ENCODE peak calls at places on chromosomes 13 and 19, in four cellular contexts. Q, H, B and I are unnamed samples.

GRCh38 chr13:87814444-87814843 is 143.3 kb downstream of the SLITRK5 start:
- DNase-seq in B (no peak), Q (no peak), H (no peak), I (no peak)

GRCh38 chr13:29918845-29919244 is 68.4 kb upstream of the UBL3 start:
- DNase-seq in B (no peak), H (no peak), Q (peak), I (peak)

GRCh38 chr13:49812806-49813205 is 20.3 kb upstream of the KPNA3 start:
- DNase-seq in Q (no peak), B (no peak), H (no peak), I (no peak)

GRCh38 chr13:110410906-110411305 is 103.8 kb downstream of the COL4A2 start:
- DNase-seq in Q (no peak), H (no peak), B (no peak), I (no peak)

GRCh38 chr13:30412351-30412750 is 9.9 kb upstream of the UBE2L5 start:
- DNase-seq in H (no peak), Q (no peak), B (no peak), I (no peak)

GRCh38 chr13:75566658-75567057 is 17.1 kb downstream of the UCHL3 start:
- DNase-seq in Q (peak), B (peak), H (peak), I (peak)

GRCh38 chr13:68473834-68474326 is 1243.7 kb upstream of the PCDH9 start:
- DNase-seq in Q (no peak), H (no peak), B (no peak), I (no peak)

GRCh38 chr13:48797761-48798160 is 144.0 kb downstream of the CYSLTR2 start:
- DNase-seq in Q (no peak), B (no peak), H (no peak), I (no peak)

GRCh38 chr13:105327727-105328126 is 1207.7 kb downstream of the EFNB2 start:
- DNase-seq in B (no peak), H (no peak), Q (peak), I (no peak)

GRCh38 chr19:3176715-3177501 is 1.7 kb upstream of the S1PR4 start:
- DNase-seq in B (no peak), Q (peak), H (peak), I (peak)

GRCh38 chr13:20869540-20869939 is 33.0 kb downstream of the XPO4 start:
- DNase-seq in B (no peak), Q (no peak), H (no peak), I (no peak)
- TF ChIP-seq CTCF in B (no peak), Q (peak), H (no peak), I (no peak)

GRCh38 chr19:307793-308420 is 16.7 kb upstream of the PLPP2 start:
- DNase-seq in Q (no peak), B (no peak), H (no peak), I (no peak)

GRCh38 chr19:310781-311496 is 19.7 kb upstream of the PLPP2 start:
- DNase-seq in Q (no peak), H (no peak), B (no peak), I (no peak)

GRCh38 chr19:308471-309205 is 17.4 kb upstream of the PLPP2 start:
- DNase-seq in Q (no peak), H (no peak), B (no peak), I (no peak)

GRCh38 chr19:310141-310651 is 19.0 kb upstream of the PLPP2 start:
- DNase-seq in H (no peak), Q (peak), B (peak), I (no peak)

DNA sequence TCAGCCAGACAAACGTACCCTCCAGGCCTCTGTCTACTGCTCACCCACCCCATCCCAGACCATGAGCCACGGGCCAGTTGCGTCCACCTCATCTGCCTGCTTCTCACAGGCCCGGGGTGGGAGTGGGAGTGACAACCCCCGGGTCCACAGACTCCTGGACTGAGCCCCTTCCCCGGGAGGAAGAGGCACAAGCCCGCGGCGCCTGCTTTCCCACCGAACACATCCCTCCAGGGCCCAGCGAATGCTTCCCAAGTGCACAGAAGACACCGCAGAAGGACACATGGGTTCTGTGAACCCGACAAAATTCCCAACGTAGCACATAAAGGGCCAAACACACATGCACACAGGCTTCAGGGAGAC is 18.0 kb upstream of the PLPP2 start:
- DNase-seq in H (no peak), B (no peak), Q (no peak), I (no peak)
- H3K4me3 ChIP-seq in H (no peak), B (no peak), Q (no peak), I (no peak)

GRCh38 chr19:680287-681028 is 4.3 kb downstream of the FSTL3 start:
- DNase-seq in H (peak), Q (peak), B (peak), I (peak)
- TF ChIP-seq CTCF in H (peak), Q (peak), B (peak), I (peak)

GRCh38 chr19:18650048-18650435 is 13.2 kb downstream of the KLHL26 start:
- DNase-seq in H (no peak), Q (peak), B (no peak), I (no peak)
- H3K4me3 ChIP-seq in H (no peak), Q (peak), B (no peak), I (no peak)

DNA sequence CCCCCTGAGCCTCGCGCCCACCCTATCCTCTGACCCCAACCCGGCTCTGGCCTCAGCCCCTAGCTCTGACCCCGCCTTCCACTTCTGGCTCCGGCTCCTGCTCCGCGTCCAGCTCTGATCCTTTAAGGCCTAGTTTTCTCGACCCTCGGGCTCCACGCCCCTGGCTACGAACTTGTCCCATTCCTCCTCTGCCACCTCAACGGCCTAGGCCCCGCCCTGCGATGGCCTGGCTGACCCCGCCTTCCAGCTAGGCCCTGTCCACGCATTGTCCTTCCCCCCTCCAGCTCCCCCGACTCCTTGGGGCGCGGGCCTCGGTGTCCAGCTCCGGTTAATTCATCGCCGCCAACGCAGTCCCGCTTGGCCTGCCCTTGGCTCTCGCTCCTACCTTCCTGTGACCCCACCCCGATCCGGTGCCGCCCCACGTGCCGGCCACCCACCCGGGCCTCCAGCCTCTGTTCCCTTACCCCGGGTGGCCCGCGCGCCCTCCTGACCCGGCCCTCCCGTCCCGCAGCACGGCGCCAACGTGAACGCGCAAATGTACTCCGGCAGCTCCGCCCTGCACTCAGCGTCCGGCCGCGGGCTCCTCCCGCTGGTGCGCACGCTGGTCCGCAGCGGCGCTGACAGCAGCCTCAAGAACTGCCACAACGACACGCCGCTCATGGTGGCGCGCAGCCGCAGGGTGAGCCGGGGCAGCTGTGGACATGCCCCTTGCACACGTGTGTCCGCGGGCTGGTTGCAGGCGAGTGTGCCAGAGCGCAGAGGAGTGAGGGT is 9.4 kb downstream of the BCL3 start:
- DNase-seq in H (no peak), B (peak), Q (peak), I (no peak)
- TF ChIP-seq CTCF in H (no peak), B (peak), Q (no peak), I (peak)

DNA sequence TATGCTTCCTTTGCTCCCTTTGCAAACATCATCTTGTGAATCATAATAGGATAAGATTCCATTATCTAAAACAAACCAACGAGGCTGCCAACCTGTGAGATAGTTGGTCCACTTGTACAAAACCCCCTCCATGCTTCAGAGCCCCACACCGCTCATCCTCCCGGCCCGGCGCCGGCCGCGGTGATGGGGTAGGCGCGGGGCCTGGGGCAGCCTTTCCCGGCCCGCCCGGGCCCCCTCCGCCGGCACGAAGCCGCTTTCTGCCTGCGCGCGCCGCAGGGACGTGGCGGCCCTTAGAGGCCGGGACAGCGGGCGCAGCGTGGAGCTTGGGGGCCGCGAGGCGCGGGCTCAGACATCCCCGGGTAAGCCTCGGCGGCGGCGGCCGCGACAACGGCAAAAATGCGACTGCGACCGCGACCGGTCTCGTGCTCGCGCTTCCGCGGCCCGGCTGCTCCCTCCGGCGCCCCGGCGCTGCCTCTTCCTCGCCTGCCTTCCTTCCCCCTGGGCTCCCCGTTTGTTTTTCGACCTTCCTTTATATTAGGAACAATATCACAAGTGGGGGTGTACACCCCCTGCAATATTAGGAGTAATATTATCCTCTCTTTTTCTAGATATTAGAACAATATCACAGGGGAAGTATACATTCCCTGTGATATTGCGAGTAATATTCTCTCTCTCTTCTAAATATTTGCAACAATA is 54.0 kb upstream of the CEACAM21 start:
- DNase-seq in H (no peak), Q (no peak), B (peak), I (no peak)
- H3K4me3 ChIP-seq in H (peak), Q (no peak), B (peak), I (no peak)

DNA sequence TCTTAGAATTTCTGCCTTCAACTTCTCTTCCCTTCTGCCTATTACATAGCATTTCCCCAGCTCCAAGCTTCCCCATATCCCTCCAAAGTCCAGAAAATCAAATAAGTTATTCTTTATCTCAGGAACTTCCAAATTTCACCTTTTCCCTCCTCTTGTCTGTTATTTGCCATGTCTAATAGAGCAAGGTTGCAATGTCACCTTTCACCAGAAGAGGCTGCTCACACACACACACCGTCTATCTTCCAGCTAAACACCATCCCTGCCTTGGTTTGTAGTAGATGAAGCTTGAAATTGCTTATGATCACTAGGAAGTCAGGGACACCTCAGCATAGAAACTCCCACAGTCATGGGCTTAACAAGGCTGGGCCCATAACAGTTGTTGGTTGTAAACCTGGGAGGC is 48.4 kb downstream of the ZNRF4 start:
- DNase-seq in H (peak), Q (no peak), B (no peak), I (no peak)
- TF ChIP-seq CTCF in H (no peak), Q (no peak), B (peak), I (no peak)

GRCh38 chr19:38737921-38738731 is 6.1 kb downstream of the CAPN12 start:
- DNase-seq in B (no peak), H (no peak), Q (no peak), I (no peak)

GRCh38 chr19:38736036-38736412 is 8.2 kb downstream of the CAPN12 start:
- DNase-seq in Q (peak), H (peak), B (peak), I (no peak)

GRCh38 chr19:38735257-38735686 is 9.0 kb downstream of the CAPN12 start:
- DNase-seq in Q (no peak), B (peak), H (peak), I (no peak)

GRCh38 chr19:38737297-38737865 is 6.9 kb downstream of the CAPN12 start:
- DNase-seq in B (no peak), Q (no peak), H (peak), I (no peak)

DNA sequence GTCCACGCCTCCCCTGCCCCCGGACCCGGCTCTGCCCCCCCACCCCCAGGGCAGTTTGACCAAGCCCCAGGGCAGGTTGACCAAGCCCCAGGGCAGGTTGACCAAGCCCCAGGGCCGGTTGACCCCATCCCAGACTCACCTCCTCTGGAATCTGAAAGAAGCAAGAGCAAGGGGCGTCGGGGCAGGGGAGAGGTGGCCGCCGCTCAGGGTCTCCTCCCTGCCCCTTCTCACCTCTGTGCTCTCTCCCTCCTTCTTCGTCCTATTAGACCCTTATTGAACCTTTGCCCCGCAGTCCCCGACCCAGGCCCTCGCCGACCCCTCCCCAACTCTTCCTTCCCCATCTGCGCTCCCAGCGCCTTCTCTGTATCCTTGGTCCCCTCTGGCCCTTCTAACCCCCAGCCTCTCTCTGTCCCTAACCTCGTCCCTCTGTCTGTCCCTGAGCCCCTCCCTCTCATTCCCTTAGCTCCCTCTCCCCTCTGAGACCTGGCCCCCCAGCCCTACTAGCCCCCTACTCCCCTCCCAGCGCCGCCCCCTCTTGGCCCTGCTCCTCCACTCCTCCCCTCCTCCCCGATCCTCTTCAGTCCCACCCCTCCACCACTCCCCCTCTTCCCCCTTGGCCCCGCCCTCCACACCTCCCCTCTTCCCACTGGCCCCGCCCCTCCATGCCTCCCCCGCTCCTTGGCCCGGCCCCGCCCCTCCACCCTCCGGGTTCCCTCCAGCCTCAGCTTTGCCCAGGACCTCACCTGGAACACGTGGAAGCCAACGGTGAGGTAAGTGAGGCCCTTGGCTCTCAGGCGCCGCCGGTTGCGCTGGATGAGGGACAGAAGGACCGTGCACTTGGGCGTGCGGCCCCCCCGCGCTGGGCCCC is 7.6 kb downstream of the CAPN12 start:
- DNase-seq in Q (no peak), B (peak), H (peak), I (no peak)
- H3K4me3 ChIP-seq in Q (peak), B (peak), H (peak), I (peak)

DNA sequence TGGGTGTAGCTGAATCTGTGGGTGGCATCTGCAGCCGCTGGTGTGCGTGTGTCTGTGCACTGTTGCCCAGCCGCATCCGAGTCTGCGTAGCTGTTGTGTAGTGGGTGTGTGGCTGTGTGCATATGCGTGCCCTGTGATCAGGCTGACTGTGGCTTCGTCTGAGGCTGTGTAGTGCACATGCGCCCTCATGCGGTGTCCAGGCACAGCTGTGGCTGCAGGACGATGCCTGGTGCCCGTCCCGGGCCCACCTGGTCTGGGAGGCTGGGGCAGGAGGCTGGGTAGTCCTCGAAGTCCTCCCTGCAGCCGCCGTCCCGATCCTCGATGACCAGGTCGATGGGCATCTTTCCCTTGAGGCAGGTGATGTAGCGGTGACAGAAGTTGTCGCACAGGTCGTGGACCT is 4.9 kb downstream of the MEIS3 start:
- DNase-seq in B (peak), H (peak), Q (no peak), I (no peak)
- TF ChIP-seq CTCF in B (peak), H (peak), Q (peak), I (no peak)

GRCh38 chr13:52797176-52797575 is 51.3 kb downstream of the PCDH8 start:
- DNase-seq in B (no peak), Q (no peak), H (no peak), I (no peak)
- H3K4me3 ChIP-seq in B (no peak), Q (no peak), H (no peak), I (no peak)